ENCODE peak calls at places on chromosomes 12 and 14, in five cellular contexts. One of them, this sample, is unnamed.

GRCh38 chr14:68723808-68724268 is 69.0 kb downstream of the ZFP36L1 start:
- DNase-seq in HT1080: no peak
- DNase-seq in WTC11: no peak
- DNase-seq in progenitor cell of endocrine pancreas: no peak
- DNase-seq in T-helper 1 cell: no peak
- DNase-seq in this sample: no peak

GRCh38 chr12:105831372-105831771 is 307.4 kb downstream of the NUAK1 start:
- DNase-seq in progenitor cell of endocrine pancreas: no peak
- DNase-seq in HT1080: no peak
- DNase-seq in T-helper 1 cell: no peak
- DNase-seq in WTC11: peak
- DNase-seq in this sample: no peak

GRCh38 chr12:52794479-52795331 is 1.2 kb downstream of the KRT3 start:
- DNase-seq in WTC11: no peak
- DNase-seq in T-helper 1 cell: no peak
- DNase-seq in HT1080: peak
- DNase-seq in progenitor cell of endocrine pancreas: no peak
- DNase-seq in this sample: peak

GRCh38 chr14:101581806-101582205 is 20.5 kb downstream of the DIO3 start:
- DNase-seq in HT1080: no peak
- DNase-seq in progenitor cell of endocrine pancreas: no peak
- DNase-seq in T-helper 1 cell: no peak
- DNase-seq in WTC11: no peak
- DNase-seq in this sample: no peak

GRCh38 chr14:68789002-68789797 is 3.7 kb downstream of the ZFP36L1 start:
- DNase-seq in progenitor cell of endocrine pancreas: peak
- DNase-seq in WTC11: peak
- DNase-seq in HT1080: peak
- DNase-seq in T-helper 1 cell: peak
- DNase-seq in this sample: peak

GRCh38 chr14:51398898-51399297 is 158.9 kb downstream of the TMX1 start:
- DNase-seq in WTC11: no peak
- DNase-seq in progenitor cell of endocrine pancreas: no peak
- DNase-seq in HT1080: peak
- DNase-seq in T-helper 1 cell: no peak
- DNase-seq in this sample: peak

GRCh38 chr12:2324375-2324774 is 271.6 kb downstream of the CACNA1C start:
- DNase-seq in HT1080: no peak
- DNase-seq in WTC11: no peak
- DNase-seq in progenitor cell of endocrine pancreas: no peak
- DNase-seq in T-helper 1 cell: no peak
- DNase-seq in this sample: no peak

GRCh38 chr14:61547186-61548121 is 147.9 kb upstream of the HIF1A start:
- DNase-seq in WTC11: no peak
- DNase-seq in progenitor cell of endocrine pancreas: no peak
- DNase-seq in HT1080: peak
- DNase-seq in T-helper 1 cell: no peak
- DNase-seq in this sample: peak

GRCh38 chr14:60637490-60638452 is 11.5 kb downstream of the SIX1 start:
- DNase-seq in HT1080: no peak
- DNase-seq in T-helper 1 cell: no peak
- DNase-seq in WTC11: peak
- DNase-seq in progenitor cell of endocrine pancreas: peak
- DNase-seq in this sample: no peak

GRCh38 chr12:66503746-66504145 is 175.1 kb downstream of the GRIP1 start:
- DNase-seq in HT1080: no peak
- DNase-seq in WTC11: no peak
- DNase-seq in progenitor cell of endocrine pancreas: no peak
- DNase-seq in T-helper 1 cell: no peak
- DNase-seq in this sample: no peak

GRCh38 chr12:130375888-130376287 is 38.2 kb downstream of the PIWIL1 start:
- DNase-seq in WTC11: no peak
- DNase-seq in progenitor cell of endocrine pancreas: no peak
- DNase-seq in HT1080: peak
- DNase-seq in T-helper 1 cell: no peak
- DNase-seq in this sample: peak

GRCh38 chr12:92059976-92060375 is 85.7 kb downstream of the BTG1 start:
- DNase-seq in WTC11: no peak
- DNase-seq in progenitor cell of endocrine pancreas: no peak
- DNase-seq in T-helper 1 cell: no peak
- DNase-seq in HT1080: peak
- DNase-seq in this sample: no peak

GRCh38 chr12:59113831-59114273 is 193.5 kb upstream of the LRIG3 start:
- DNase-seq in HT1080: peak
- DNase-seq in progenitor cell of endocrine pancreas: peak
- DNase-seq in T-helper 1 cell: peak
- DNase-seq in WTC11: peak
- DNase-seq in this sample: peak

GRCh38 chr12:70549340-70550179 is 87.7 kb downstream of the PTPRB start:
- DNase-seq in T-helper 1 cell: no peak
- DNase-seq in progenitor cell of endocrine pancreas: no peak
- DNase-seq in HT1080: no peak
- DNase-seq in WTC11: no peak
- DNase-seq in this sample: no peak

GRCh38 chr12:49108958-49109404 is 1.7 kb downstream of the LMBR1L start:
- DNase-seq in HT1080: no peak
- DNase-seq in WTC11: no peak
- DNase-seq in progenitor cell of endocrine pancreas: no peak
- DNase-seq in T-helper 1 cell: no peak
- DNase-seq in this sample: no peak

GRCh38 chr12:56687225-56688128 is 607 bp downstream of the PTGES3 start:
- DNase-seq in progenitor cell of endocrine pancreas: peak
- DNase-seq in T-helper 1 cell: peak
- DNase-seq in WTC11: peak
- DNase-seq in HT1080: peak
- DNase-seq in this sample: no peak

GRCh38 chr14:69571879-69572633 is 2.6 kb downstream of the CCDC177 start:
- DNase-seq in T-helper 1 cell: no peak
- DNase-seq in progenitor cell of endocrine pancreas: peak
- DNase-seq in HT1080: no peak
- DNase-seq in WTC11: peak
- DNase-seq in this sample: no peak

GRCh38 chr14:50783542-50783941 is 47.4 kb downstream of the NIN start:
- DNase-seq in HT1080: no peak
- DNase-seq in progenitor cell of endocrine pancreas: no peak
- DNase-seq in WTC11: no peak
- DNase-seq in T-helper 1 cell: no peak
- DNase-seq in this sample: no peak

GRCh38 chr12:132689227-132689626 is 1.8 kb downstream of the PXMP2 start:
- DNase-seq in progenitor cell of endocrine pancreas: no peak
- DNase-seq in T-helper 1 cell: no peak
- DNase-seq in WTC11: peak
- DNase-seq in HT1080: no peak
- DNase-seq in this sample: no peak

GRCh38 chr14:50839696-50840095 is 8.7 kb upstream of the NIN start:
- DNase-seq in T-helper 1 cell: no peak
- DNase-seq in HT1080: no peak
- DNase-seq in progenitor cell of endocrine pancreas: no peak
- DNase-seq in WTC11: no peak
- DNase-seq in this sample: no peak

GRCh38 chr12:43370299-43370698 is 181.7 kb downstream of the ADAMTS20 start:
- DNase-seq in HT1080: peak
- DNase-seq in WTC11: no peak
- DNase-seq in T-helper 1 cell: no peak
- DNase-seq in progenitor cell of endocrine pancreas: no peak
- DNase-seq in this sample: peak

GRCh38 chr14:32702571-32702970 is 236.1 kb upstream of the NPAS3 start:
- DNase-seq in HT1080: peak
- DNase-seq in T-helper 1 cell: no peak
- DNase-seq in progenitor cell of endocrine pancreas: no peak
- DNase-seq in WTC11: peak
- DNase-seq in this sample: peak

GRCh38 chr12:128771681-128772080 is 52.1 kb downstream of the SLC15A4 start:
- DNase-seq in T-helper 1 cell: no peak
- DNase-seq in HT1080: no peak
- DNase-seq in progenitor cell of endocrine pancreas: no peak
- DNase-seq in WTC11: no peak
- DNase-seq in this sample: no peak

GRCh38 chr14:102822311-102822863 is 45.1 kb downstream of the TRAF3 start:
- DNase-seq in progenitor cell of endocrine pancreas: no peak
- DNase-seq in WTC11: no peak
- DNase-seq in T-helper 1 cell: peak
- DNase-seq in HT1080: no peak
- DNase-seq in this sample: no peak

GRCh38 chr12:105076098-105076497 is 8.2 kb downstream of the ALDH1L2 start:
- DNase-seq in HT1080: peak
- DNase-seq in T-helper 1 cell: no peak
- DNase-seq in WTC11: no peak
- DNase-seq in progenitor cell of endocrine pancreas: no peak
- DNase-seq in this sample: no peak

GRCh38 chr12:88111074-88111652 is 30.7 kb downstream of the CEP290 start:
- DNase-seq in T-helper 1 cell: peak
- DNase-seq in progenitor cell of endocrine pancreas: no peak
- DNase-seq in WTC11: no peak
- DNase-seq in HT1080: peak
- DNase-seq in this sample: peak

GRCh38 chr12:10331642-10332239 is 24.1 kb downstream of the KLRD1 start:
- DNase-seq in T-helper 1 cell: no peak
- DNase-seq in HT1080: peak
- DNase-seq in WTC11: no peak
- DNase-seq in progenitor cell of endocrine pancreas: no peak
- DNase-seq in this sample: peak

GRCh38 chr12:12641650-12642049 is 30.0 kb downstream of the CREBL2 start:
- DNase-seq in T-helper 1 cell: no peak
- DNase-seq in HT1080: no peak
- DNase-seq in progenitor cell of endocrine pancreas: no peak
- DNase-seq in WTC11: no peak
- DNase-seq in this sample: no peak

GRCh38 chr14:52080817-52081755 is 12.2 kb upstream of the NID2 start:
- DNase-seq in T-helper 1 cell: no peak
- DNase-seq in HT1080: peak
- DNase-seq in progenitor cell of endocrine pancreas: no peak
- DNase-seq in WTC11: no peak
- DNase-seq in this sample: no peak

This sample was measured in foreskin keratinocyte.